ENCODE peak calls at places on chromosome 3, in eight cellular contexts. O is MM.1S, S is PC-3, I is fibroblast of lung, Z is ovary, K is neural progenitor cell, B is cardiac muscle cell, V is H9. J is an unnamed sample.

GRCh38 chr3:42831321-42831713 is 22.1 kb downstream of the ACKR2 start:
- DNase-seq in V (peak; percentile 89), B (peak; percentile 80), I (peak; percentile 18), O (peak; percentile 82), S (peak; percentile 85), K (peak; percentile 86), Z (peak; percentile 41), J (peak; percentile 45)

GRCh38 chr3:99751649-99752048 is 66.0 kb upstream of the CMSS1 start:
- DNase-seq in B (no peak), Z (no peak), K (no peak), O (no peak), V (no peak), S (peak; percentile 86), I (peak; percentile 92), J (peak; percentile 73)

GRCh38 chr3:197420115-197420514 is 121.7 kb upstream of the DLG1 start:
- DNase-seq in B (no peak), Z (no peak), I (peak; percentile 27), V (no peak), O (no peak), S (no peak), K (no peak), J (no peak)

GRCh38 chr3:107206141-107206540 is 171.1 kb upstream of the CCDC54 start:
- DNase-seq in B (peak; percentile 68), K (peak; percentile 72), I (peak; percentile 41), O (peak; percentile 39), V (no peak), Z (no peak), S (peak; percentile 86), J (peak; percentile 25)

GRCh38 chr3:21433751-21434150 is 317.3 kb downstream of the ZNF385D start:
- DNase-seq in B (no peak), S (no peak), V (no peak), O (no peak), Z (no peak), I (no peak), K (no peak), J (no peak)

GRCh38 chr3:179079537-179079936 is 7.9 kb upstream of the ZMAT3 start:
- DNase-seq in Z (no peak), O (no peak), B (no peak), S (no peak), I (no peak), K (no peak), V (no peak), J (peak; percentile 49)

GRCh38 chr3:151976211-151977050 is 103.0 kb downstream of the SUCNR1 start:
- DNase-seq in V (no peak), Z (no peak), O (no peak), K (no peak), I (peak; percentile 99), B (no peak), S (peak; percentile 98), J (peak; percentile 87)

GRCh38 chr3:146594843-146595482 is 10.2 kb downstream of the PLSCR5 start:
- DNase-seq in S (peak; percentile 53), I (peak; percentile 14), B (no peak), Z (no peak), V (no peak), K (peak; percentile 19), O (peak; percentile 12), J (no peak)

GRCh38 chr3:7737263-7737662 is 764.4 kb upstream of the LMCD1 start:
- DNase-seq in I (no peak), S (no peak), K (no peak), V (no peak), Z (no peak), O (no peak), B (no peak), J (no peak)

GRCh38 chr3:134453631-134454030 is 32.2 kb downstream of the ANAPC13 start:
- DNase-seq in O (no peak), Z (no peak), K (peak; percentile 41), I (no peak), V (peak; percentile 77), B (no peak), S (no peak), J (no peak)

GRCh38 chr3:43956945-43957344 is 266.2 kb downstream of the ABHD5 start:
- DNase-seq in Z (no peak), I (no peak), K (no peak), O (no peak), S (no peak), B (no peak), V (no peak), J (no peak)

GRCh38 chr3:43958005-43958770 is 267.4 kb downstream of the ABHD5 start:
- DNase-seq in Z (no peak), K (no peak), O (peak; percentile 44), I (no peak), S (no peak), V (no peak), B (no peak), J (no peak)

GRCh38 chr3:43959498-43960447 is 269.0 kb downstream of the ABHD5 start:
- DNase-seq in K (peak; percentile 32), B (no peak), S (no peak), I (no peak), V (peak; percentile 50), Z (no peak), O (no peak), J (no peak)

GRCh38 chr3:43958973-43959372 is 268.2 kb downstream of the ABHD5 start:
- DNase-seq in B (no peak), S (no peak), O (no peak), Z (no peak), I (no peak), V (no peak), K (no peak), J (no peak)

DNA sequence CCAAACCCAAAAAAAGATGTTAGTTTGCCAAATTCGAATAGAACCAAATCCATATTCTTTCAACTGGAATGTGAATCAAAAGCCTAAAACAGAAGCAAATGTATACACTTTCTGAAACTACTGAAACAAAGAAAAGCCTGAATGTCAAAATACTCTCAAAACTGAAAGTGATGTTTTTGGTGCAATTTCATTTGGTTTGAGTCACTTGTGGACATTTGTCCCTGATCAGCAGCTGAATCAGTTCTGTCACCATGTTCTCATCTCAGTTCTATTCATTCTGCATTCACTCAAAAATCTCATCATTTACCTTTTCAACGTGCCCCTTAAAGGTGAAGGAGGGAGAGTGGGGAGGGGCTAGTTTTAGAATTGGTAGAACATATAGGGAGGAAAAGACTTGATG is 266.8 kb downstream of the ABHD5 start:
- DNase-seq in S (no peak), K (no peak), O (peak; percentile 70), V (no peak), B (no peak), Z (no peak), I (no peak), J (no peak)
- H3K4me1 ChIP-seq in S (peaks cover 14% of the 10 kb centered on the region), K (peaks cover 25% of the 10 kb centered on the region), O (peaks cover 30% of the 10 kb centered on the region), V (peaks cover 6% of the 10 kb centered on the region), B (peaks cover 17% of the 10 kb centered on the region), Z (no peaks in the 10 kb centered on the region), I (peaks cover 4% of the 10 kb centered on the region), J (no peaks in the 10 kb centered on the region)

DNA sequence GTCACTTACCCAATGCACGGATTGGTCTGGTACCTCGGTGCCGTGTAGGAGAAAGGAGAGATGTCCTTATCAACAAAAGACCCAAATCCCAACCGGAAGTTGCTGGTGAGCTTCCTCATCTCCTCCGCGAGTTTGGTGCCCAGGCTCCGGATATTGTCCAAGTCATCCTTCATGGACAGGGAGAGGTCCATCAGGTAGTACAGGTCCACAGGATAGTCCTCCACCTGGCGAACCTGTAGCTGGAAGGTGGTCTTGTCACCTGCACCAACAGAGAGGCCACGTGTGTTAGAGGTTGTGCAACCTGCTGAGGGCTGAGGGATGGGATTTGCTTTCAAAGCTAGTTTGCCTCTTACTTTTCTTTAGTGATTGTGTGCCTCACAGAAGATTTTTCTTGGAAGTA is 38.9 kb downstream of the ITGB5 start:
- DNase-seq in O (no peak), B (no peak), K (no peak), Z (no peak), I (no peak), S (no peak), V (no peak), J (no peak)
- TF ChIP-seq CTCF in O (no peak), B (no peak), K (no peak), Z (no peak), I (no peak), S (no peak), V (no peak), J (no peak)

DNA sequence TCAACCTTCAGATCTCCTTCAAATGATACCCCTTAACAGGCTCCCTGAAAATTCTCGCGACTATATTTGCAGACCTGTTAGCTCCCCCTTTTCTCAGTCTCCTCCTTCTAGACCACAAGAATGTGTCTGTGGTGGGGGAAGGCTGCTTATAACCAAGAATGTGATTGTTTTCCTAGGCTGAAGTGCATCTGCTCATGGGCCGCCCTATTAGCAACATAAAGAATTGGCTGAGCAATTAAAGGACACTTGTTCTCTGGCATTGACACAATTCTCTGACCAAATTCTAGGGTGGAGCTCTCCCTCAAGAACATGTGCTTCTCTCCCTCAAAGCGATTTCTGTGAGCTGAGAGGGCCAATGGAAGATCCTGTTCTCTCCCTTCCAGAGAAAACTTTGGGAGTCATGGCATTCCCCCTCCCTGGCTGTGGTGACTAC is 19.0 kb upstream of the LIMD1 start:
- DNase-seq in Z (no peak), O (peak; percentile 86), K (no peak), I (peak; percentile 88), V (no peak), S (no peak), B (no peak), J (peak; percentile 37)
- H3K27ac ChIP-seq in Z (no peak overlapping the region), O (peak overlapping the region; percentile 54), K (no peak overlapping the region), I (no peak overlapping the region), V (no peak overlapping the region), S (no peak overlapping the region), B (no peak overlapping the region), J (no peak overlapping the region)

GRCh38 chr3:51620543-51620942 is 50.5 kb upstream of the TEX264 start:
- DNase-seq in B (no peak), K (no peak), O (no peak), I (peak; percentile 62), S (no peak), Z (no peak), V (no peak), J (no peak)

GRCh38 chr3:51622402-51622801 is 48.6 kb upstream of the TEX264 start:
- DNase-seq in Z (no peak), K (no peak), O (no peak), I (peak; percentile 36), S (no peak), V (no peak), B (no peak), J (no peak)

GRCh38 chr3:51619983-51620382 is 51.1 kb upstream of the TEX264 start:
- DNase-seq in Z (no peak), B (no peak), S (no peak), O (no peak), K (no peak), I (no peak), V (no peak), J (no peak)

GRCh38 chr3:51621091-51621892 is 49.8 kb upstream of the TEX264 start:
- DNase-seq in B (no peak), K (no peak), S (no peak), V (no peak), O (no peak), Z (no peak), I (no peak), J (peak; percentile 54)

GRCh38 chr3:51617597-51617996 is 53.5 kb upstream of the TEX264 start:
- DNase-seq in V (no peak), B (no peak), I (no peak), K (no peak), O (no peak), S (no peak), Z (no peak), J (no peak)
- H3K4me1 ChIP-seq in V (no peaks in the 10 kb centered on the region), B (no peaks in the 10 kb centered on the region), I (peaks cover 17% of the 10 kb centered on the region), K (no peaks in the 10 kb centered on the region), O (peaks cover 5% of the 10 kb centered on the region), S (no peaks in the 10 kb centered on the region), Z (peaks cover 12% of the 10 kb centered on the region), J (peaks cover 14% of the 10 kb centered on the region)

DNA sequence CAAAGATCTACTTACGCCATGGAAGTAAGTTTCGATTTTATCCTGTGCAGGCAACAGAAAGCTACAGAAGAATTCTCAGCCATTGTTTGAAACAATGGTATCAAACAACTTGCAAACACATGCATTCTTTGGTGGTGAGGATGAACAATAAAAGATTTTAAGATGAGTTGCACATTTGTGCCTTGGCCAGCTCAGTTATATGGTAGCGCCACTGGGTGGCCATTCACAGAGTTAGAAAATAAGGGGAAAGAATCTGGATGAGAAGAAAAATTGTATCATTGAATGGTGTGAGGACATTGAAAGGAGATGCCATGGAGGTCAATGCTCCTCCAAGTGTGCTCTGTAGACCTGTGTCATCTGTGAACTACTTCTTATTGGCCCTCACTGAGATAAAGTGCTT is 11.6 kb downstream of the CADPS start:
- DNase-seq in Z (no peak), O (no peak), I (no peak), V (no peak), S (no peak), K (no peak), B (no peak), J (no peak)
- TF ChIP-seq CTCF in Z (no peak), O (no peak), I (no peak), V (peak; percentile 42), S (no peak), K (peak; percentile 39), B (no peak), J (peak; percentile 9)

J was measured in foreskin keratinocyte.